ENCODE peak calls at places on chromosomes 1 and 21, in five cellular contexts. One of them, this sample, is unnamed.

GRCh38 chr1:117633423-117633822 is 27.6 kb downstream of the TENT5C start:
- DNase-seq in uterus: no peak
- DNase-seq in cardiac fibroblast: no peak
- DNase-seq in pancreas: peak
- DNase-seq in HFF-Myc: no peak
- DNase-seq in this sample: no peak

GRCh38 chr1:81021134-81021533 is 779.6 kb upstream of the ADGRL2 start:
- DNase-seq in uterus: no peak
- DNase-seq in cardiac fibroblast: peak
- DNase-seq in pancreas: no peak
- DNase-seq in HFF-Myc: no peak
- DNase-seq in this sample: no peak

GRCh38 chr1:8914471-8914870 is 31.2 kb upstream of the CA6 start:
- DNase-seq in uterus: no peak
- DNase-seq in cardiac fibroblast: no peak
- DNase-seq in pancreas: no peak
- DNase-seq in HFF-Myc: no peak
- DNase-seq in this sample: no peak

GRCh38 chr1:84407524-84408318 is 9.4 kb downstream of the DNASE2B start:
- DNase-seq in uterus: no peak
- DNase-seq in cardiac fibroblast: no peak
- DNase-seq in pancreas: no peak
- DNase-seq in HFF-Myc: no peak
- DNase-seq in this sample: no peak

GRCh38 chr1:231986631-231987291 is 360.2 kb downstream of the DISC1 start:
- DNase-seq in uterus: no peak
- DNase-seq in cardiac fibroblast: peak
- DNase-seq in pancreas: no peak
- DNase-seq in HFF-Myc: no peak
- DNase-seq in this sample: no peak

GRCh38 chr1:191151321-191151807 is 673.7 kb upstream of the BRINP3 start:
- DNase-seq in uterus: no peak
- DNase-seq in cardiac fibroblast: no peak
- DNase-seq in pancreas: no peak
- DNase-seq in HFF-Myc: no peak
- DNase-seq in this sample: no peak

GRCh38 chr21:26148071-26148470 is 22.5 kb downstream of the APP start:
- DNase-seq in uterus: no peak
- DNase-seq in cardiac fibroblast: peak
- DNase-seq in pancreas: no peak
- DNase-seq in HFF-Myc: no peak
- DNase-seq in this sample: no peak

GRCh38 chr1:56376188-56376984 is 203.0 kb downstream of the PLPP3 start:
- DNase-seq in uterus: peak
- DNase-seq in cardiac fibroblast: peak
- DNase-seq in pancreas: no peak
- DNase-seq in HFF-Myc: no peak
- DNase-seq in this sample: peak

GRCh38 chr1:89363196-89363595 is 663 bp upstream of the GBP6 start:
- DNase-seq in uterus: no peak
- DNase-seq in cardiac fibroblast: peak
- DNase-seq in pancreas: no peak
- DNase-seq in HFF-Myc: no peak
- DNase-seq in this sample: no peak

GRCh38 chr21:44485254-44485793 is 30.0 kb downstream of the LRRC3 start:
- DNase-seq in uterus: no peak
- DNase-seq in cardiac fibroblast: peak
- DNase-seq in pancreas: no peak
- DNase-seq in HFF-Myc: no peak
- DNase-seq in this sample: peak

GRCh38 chr21:36587388-36587787 is 107.5 kb upstream of the CLDN14 start:
- DNase-seq in uterus: no peak
- DNase-seq in cardiac fibroblast: peak
- DNase-seq in pancreas: no peak
- DNase-seq in HFF-Myc: no peak
- DNase-seq in this sample: no peak

GRCh38 chr1:975896-976683 is 5.8 kb downstream of the PERM1 start:
- DNase-seq in uterus: no peak
- DNase-seq in cardiac fibroblast: peak
- DNase-seq in pancreas: peak
- DNase-seq in HFF-Myc: no peak
- DNase-seq in this sample: no peak

GRCh38 chr1:26184883-26185282 is 5.5 kb upstream of the CATSPER4 start:
- DNase-seq in uterus: no peak
- DNase-seq in cardiac fibroblast: no peak
- DNase-seq in pancreas: no peak
- DNase-seq in HFF-Myc: no peak
- DNase-seq in this sample: no peak

GRCh38 chr1:61337981-61338848 is 255.9 kb downstream of the NFIA start:
- DNase-seq in uterus: peak
- DNase-seq in cardiac fibroblast: peak
- DNase-seq in pancreas: peak
- DNase-seq in HFF-Myc: peak
- DNase-seq in this sample: peak

GRCh38 chr1:201268604-201269151 is 14.6 kb upstream of the PKP1 start:
- DNase-seq in uterus: peak
- DNase-seq in cardiac fibroblast: peak
- DNase-seq in pancreas: no peak
- DNase-seq in HFF-Myc: peak
- DNase-seq in this sample: peak

GRCh38 chr1:188949701-188950100 is 1528.0 kb downstream of the BRINP3 start:
- DNase-seq in uterus: no peak
- DNase-seq in cardiac fibroblast: no peak
- DNase-seq in pancreas: no peak
- DNase-seq in HFF-Myc: no peak
- DNase-seq in this sample: no peak

DNA sequence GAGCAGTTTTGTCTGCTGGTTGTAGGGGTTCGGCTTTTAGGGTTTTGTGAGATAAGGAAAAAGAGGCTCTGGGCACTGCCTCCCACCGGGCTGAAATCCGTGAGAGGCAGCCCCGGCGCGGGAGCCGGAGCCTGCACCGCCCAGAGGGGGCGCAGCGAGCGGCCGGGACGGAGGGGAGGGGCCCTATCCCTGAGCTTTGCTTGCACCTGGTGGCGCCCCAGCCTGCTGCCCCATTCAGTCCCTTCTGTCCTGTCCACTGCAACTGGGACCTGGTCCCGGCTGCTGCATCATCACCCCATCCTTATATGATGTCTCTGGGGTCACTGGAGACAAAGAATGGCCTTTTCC is 512 bp upstream of the KCNJ6 start:
- DNase-seq in uterus: no peak
- DNase-seq in cardiac fibroblast: no peak
- DNase-seq in pancreas: no peak
- DNase-seq in HFF-Myc: no peak
- DNase-seq in this sample: no peak
- TF ChIP-seq CTCF in uterus: no peak
- TF ChIP-seq CTCF in cardiac fibroblast: peak
- TF ChIP-seq CTCF in pancreas: no peak
- TF ChIP-seq CTCF in HFF-Myc: no peak
- TF ChIP-seq CTCF in this sample: no peak

DNA sequence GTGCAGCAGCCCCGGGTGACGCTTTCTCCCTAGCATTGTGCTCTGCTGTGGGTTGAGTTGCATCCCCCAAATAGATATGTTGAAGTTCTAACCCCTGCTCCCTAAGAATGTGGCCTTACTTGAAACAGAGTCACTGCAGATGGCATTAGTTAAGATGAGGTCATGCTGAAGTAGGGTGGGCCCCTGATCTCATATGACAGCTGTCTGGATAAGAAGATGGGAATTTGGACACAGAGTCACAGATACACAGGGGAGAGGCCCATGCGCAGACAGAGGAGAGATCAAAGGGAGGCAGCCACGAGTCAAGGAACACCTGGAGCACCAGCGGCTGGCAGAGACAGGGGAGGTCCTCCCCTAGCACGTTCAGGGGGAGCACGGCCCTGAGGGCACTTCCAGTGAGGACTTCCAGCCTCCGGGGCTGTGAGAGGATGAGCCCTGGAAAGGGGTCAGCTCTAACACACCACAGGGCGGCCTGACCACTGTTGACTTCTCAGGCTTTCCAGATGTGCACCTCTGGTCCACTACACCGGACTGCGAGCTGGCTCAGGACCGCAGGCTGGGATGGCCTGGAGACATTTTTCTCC is 46.4 kb downstream of the ABCG1 start:
- DNase-seq in uterus: no peak
- DNase-seq in cardiac fibroblast: no peak
- DNase-seq in pancreas: no peak
- DNase-seq in HFF-Myc: no peak
- DNase-seq in this sample: no peak
- H3K4me3 ChIP-seq in uterus: no peak
- H3K4me3 ChIP-seq in cardiac fibroblast: no peak
- H3K4me3 ChIP-seq in pancreas: no peak
- H3K4me3 ChIP-seq in HFF-Myc: no peak
- H3K4me3 ChIP-seq in this sample: no peak

DNA sequence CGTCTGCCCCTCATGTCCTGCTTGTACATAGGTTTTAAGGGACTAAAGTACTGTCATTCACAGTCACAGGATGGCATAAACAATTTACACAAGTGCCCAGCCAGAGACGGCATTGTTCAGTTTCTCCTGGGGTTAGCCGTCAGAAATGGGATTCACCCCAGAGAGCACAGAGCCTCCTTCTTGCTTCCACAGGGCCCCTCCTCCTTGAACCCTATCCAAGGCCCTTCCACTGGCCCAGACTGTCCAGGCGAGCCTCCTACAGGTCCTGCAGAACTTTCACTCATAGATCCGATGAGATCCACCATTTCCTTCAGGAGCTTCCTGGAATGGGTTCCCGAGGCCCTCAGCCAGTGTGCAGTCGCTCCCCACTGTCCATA is 10.0 kb downstream of the AVPR1B start:
- DNase-seq in uterus: no peak
- DNase-seq in cardiac fibroblast: no peak
- DNase-seq in pancreas: no peak
- DNase-seq in HFF-Myc: no peak
- DNase-seq in this sample: no peak
- TF ChIP-seq CTCF in uterus: no peak
- TF ChIP-seq CTCF in cardiac fibroblast: no peak
- TF ChIP-seq CTCF in pancreas: no peak
- TF ChIP-seq CTCF in HFF-Myc: no peak
- TF ChIP-seq CTCF in this sample: no peak

GRCh38 chr1:148264374-148265276 is 112.5 kb upstream of the NBPF11 start:
- DNase-seq in uterus: peak
- DNase-seq in cardiac fibroblast: peak
- DNase-seq in pancreas: peak
- DNase-seq in HFF-Myc: peak
- DNase-seq in this sample: no peak
- H3K4me3 ChIP-seq in uterus: no peak
- H3K4me3 ChIP-seq in cardiac fibroblast: no peak
- H3K4me3 ChIP-seq in pancreas: peak
- H3K4me3 ChIP-seq in HFF-Myc: peak
- H3K4me3 ChIP-seq in this sample: no peak

GRCh38 chr1:192463661-192464060 is 111.9 kb upstream of the RGS1 start:
- DNase-seq in uterus: no peak
- DNase-seq in cardiac fibroblast: no peak
- DNase-seq in pancreas: no peak
- DNase-seq in HFF-Myc: no peak
- DNase-seq in this sample: no peak

GRCh38 chr1:192459467-192459866 is 116.1 kb upstream of the RGS1 start:
- DNase-seq in uterus: no peak
- DNase-seq in cardiac fibroblast: no peak
- DNase-seq in pancreas: no peak
- DNase-seq in HFF-Myc: no peak
- DNase-seq in this sample: no peak

GRCh38 chr1:192461684-192462083 is 113.9 kb upstream of the RGS1 start:
- DNase-seq in uterus: no peak
- DNase-seq in cardiac fibroblast: no peak
- DNase-seq in pancreas: no peak
- DNase-seq in HFF-Myc: no peak
- DNase-seq in this sample: no peak

GRCh38 chr1:192462630-192463029 is 112.9 kb upstream of the RGS1 start:
- DNase-seq in uterus: no peak
- DNase-seq in cardiac fibroblast: no peak
- DNase-seq in pancreas: no peak
- DNase-seq in HFF-Myc: no peak
- DNase-seq in this sample: no peak
- TF ChIP-seq CTCF in uterus: no peak
- TF ChIP-seq CTCF in cardiac fibroblast: no peak
- TF ChIP-seq CTCF in pancreas: no peak
- TF ChIP-seq CTCF in HFF-Myc: no peak
- TF ChIP-seq CTCF in this sample: no peak

GRCh38 chr1:27349784-27350672 is 8.2 kb downstream of the SYTL1 start:
- DNase-seq in uterus: no peak
- DNase-seq in cardiac fibroblast: peak
- DNase-seq in pancreas: peak
- DNase-seq in HFF-Myc: no peak
- DNase-seq in this sample: no peak
- H3K4me3 ChIP-seq in uterus: peak
- H3K4me3 ChIP-seq in cardiac fibroblast: peak
- H3K4me3 ChIP-seq in pancreas: peak
- H3K4me3 ChIP-seq in HFF-Myc: peak
- H3K4me3 ChIP-seq in this sample: peak

DNA sequence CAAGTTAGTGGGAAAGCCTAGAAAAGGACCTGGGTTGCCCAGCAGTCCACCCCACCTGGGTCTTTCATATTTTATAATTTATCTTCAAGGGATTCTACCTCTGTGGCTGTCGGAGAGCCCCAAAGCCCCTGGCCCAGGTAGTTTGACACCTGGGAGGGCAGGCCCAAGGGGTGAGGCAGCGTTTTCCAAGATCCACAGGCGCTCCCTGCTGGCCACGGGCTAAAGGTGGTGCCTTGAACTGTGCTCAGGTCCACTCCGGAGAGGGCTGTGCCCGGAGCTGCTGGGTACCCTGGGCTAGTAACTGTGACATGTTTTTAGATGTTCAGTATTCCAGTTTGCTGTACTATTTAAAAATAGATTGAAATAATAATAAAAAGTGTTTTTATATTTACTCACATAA is 37.2 kb upstream of the CRNN start:
- DNase-seq in uterus: no peak
- DNase-seq in cardiac fibroblast: no peak
- DNase-seq in pancreas: no peak
- DNase-seq in HFF-Myc: no peak
- DNase-seq in this sample: no peak
- TF ChIP-seq CTCF in uterus: no peak
- TF ChIP-seq CTCF in cardiac fibroblast: peak
- TF ChIP-seq CTCF in pancreas: no peak
- TF ChIP-seq CTCF in HFF-Myc: no peak
- TF ChIP-seq CTCF in this sample: peak

GRCh38 chr1:156741613-156741983 is 710 bp upstream of the MRPL24 start:
- DNase-seq in uterus: no peak
- DNase-seq in cardiac fibroblast: no peak
- DNase-seq in pancreas: no peak
- DNase-seq in HFF-Myc: no peak
- DNase-seq in this sample: no peak
- H3K4me3 ChIP-seq in uterus: peak
- H3K4me3 ChIP-seq in cardiac fibroblast: no peak
- H3K4me3 ChIP-seq in pancreas: peak
- H3K4me3 ChIP-seq in HFF-Myc: peak
- H3K4me3 ChIP-seq in this sample: no peak

This sample was measured in AG09309.